ENCODE peak calls at places on chromosomes 3 and 15, in ten cellular contexts. Y, F, Q, K, W, J, H, R, O and E are unnamed samples.

GRCh38 chr15:29756358-29757267 is 65.7 kb downstream of the TJP1 start:
- ATAC-seq in Y (no peak), F (no peak), Q (peak; percentile 59), K (peak; percentile 40), W (peak; percentile 97), J (peak; percentile 36), H (no peak), R (no peak), O (no peak), E (peak; percentile 91)

GRCh38 chr3:40312661-40313226 is 3.2 kb downstream of the EIF1B start:
- ATAC-seq in Y (peak; percentile 57), F (no peak), Q (no peak), K (peak; percentile 6), W (no peak), J (no peak), H (no peak), R (no peak), O (no peak), E (no peak)

GRCh38 chr3:173660645-173661299 is 263.2 kb downstream of the NLGN1 start:
- ATAC-seq in Y (no peak), F (no peak), Q (peak; percentile 93), K (no peak), W (no peak), J (no peak), H (no peak), R (no peak), O (no peak), E (no peak)

GRCh38 chr3:107992976-107993684 is 97.7 kb downstream of the CD47 start:
- ATAC-seq in Y (no peak), F (no peak), Q (peak; percentile 53), K (peak; percentile 51), W (peak; percentile 90), J (peak; percentile 45), H (peak; percentile 33), R (no peak), O (peak; percentile 12), E (peak; percentile 89)

GRCh38 chr3:64114651-64115050 is 91.4 kb upstream of the PSMD6 start:
- ATAC-seq in Y (no peak), F (no peak), Q (no peak), K (no peak), W (no peak), J (no peak), H (no peak), R (no peak), O (no peak), E (no peak)

GRCh38 chr3:44016818-44017217 is 224.9 kb upstream of the TOPAZ1 start:
- ATAC-seq in Y (no peak), F (no peak), Q (no peak), K (no peak), W (no peak), J (no peak), H (no peak), R (no peak), O (no peak), E (no peak)

GRCh38 chr3:193971268-193971751 is 164.6 kb upstream of the HES1 start:
- ATAC-seq in Y (no peak), F (peak; percentile 84), Q (peak; percentile 77), K (no peak), W (no peak), J (peak; percentile 87), H (peak; percentile 76), R (no peak), O (peak; percentile 31), E (peak; percentile 67)

GRCh38 chr3:133283958-133284807 is 115.7 kb upstream of the BFSP2 start:
- ATAC-seq in Y (no peak), F (no peak), Q (no peak), K (peak; percentile 48), W (peak; percentile 44), J (no peak), H (no peak), R (no peak), O (no peak), E (no peak)

GRCh38 chr3:128278761-128279593 is 125.7 kb downstream of the EEFSEC start:
- ATAC-seq in Y (peak; percentile 64), F (no peak), Q (peak; percentile 45), K (peak; percentile 85), W (no peak), J (peak; percentile 32), H (no peak), R (no peak), O (no peak), E (no peak)

GRCh38 chr3:78918361-78919020 is 849.3 kb downstream of the ROBO1 start:
- ATAC-seq in Y (no peak), F (no peak), Q (no peak), K (no peak), W (peak; percentile 44), J (no peak), H (no peak), R (no peak), O (no peak), E (no peak)

GRCh38 chr3:189949580-189949979 is 171.1 kb downstream of the P3H2 start:
- ATAC-seq in Y (no peak), F (no peak), Q (no peak), K (no peak), W (no peak), J (no peak), H (no peak), R (no peak), O (no peak), E (no peak)

GRCh38 chr15:74168673-74169274 is 4.7 kb upstream of the ISLR start:
- ATAC-seq in Y (peak; percentile 28), F (no peak), Q (no peak), K (peak; percentile 22), W (no peak), J (no peak), H (no peak), R (no peak), O (no peak), E (no peak)

GRCh38 chr3:8900065-8900464 is 63.2 kb downstream of the RAD18 start:
- ATAC-seq in Y (no peak), F (no peak), Q (no peak), K (no peak), W (no peak), J (no peak), H (no peak), R (no peak), O (no peak), E (no peak)

GRCh38 chr3:16741890-16742289 is 136.7 kb upstream of the DAZL start:
- ATAC-seq in Y (peak; percentile 100), F (peak; percentile 85), Q (no peak), K (peak; percentile 98), W (peak; percentile 67), J (no peak), H (peak; percentile 83), R (no peak), O (no peak), E (no peak)

GRCh38 chr3:23389089-23389488 is 186.0 kb downstream of the UBE2E2 start:
- ATAC-seq in Y (no peak), F (no peak), Q (no peak), K (no peak), W (peak; percentile 87), J (peak; percentile 95), H (no peak), R (no peak), O (no peak), E (peak; percentile 67)

GRCh38 chr3:129507181-129507831 is 21.1 kb upstream of the RHO start:
- ATAC-seq in Y (peak; percentile 73), F (no peak), Q (peak; percentile 54), K (peak; percentile 75), W (no peak), J (no peak), H (no peak), R (no peak), O (no peak), E (peak; percentile 30)

GRCh38 chr3:50375200-50375931 is 16.0 kb upstream of the TMEM115 start:
- ATAC-seq in Y (no peak), F (no peak), Q (no peak), K (no peak), W (peak; percentile 9), J (no peak), H (peak; percentile 21), R (no peak), O (no peak), E (no peak)

GRCh38 chr3:121431717-121432517 is 113.9 kb downstream of the POLQ start:
- ATAC-seq in Y (no peak), F (peak; percentile 82), Q (peak; percentile 92), K (peak; percentile 57), W (no peak), J (peak; percentile 95), H (peak; percentile 91), R (peak; percentile 94), O (peak; percentile 90), E (no peak)

GRCh38 chr3:128260275-128260674 is 107.0 kb downstream of the EEFSEC start:
- ATAC-seq in Y (no peak), F (no peak), Q (no peak), K (no peak), W (no peak), J (no peak), H (no peak), R (no peak), O (no peak), E (no peak)

GRCh38 chr3:150830094-150830681 is 67.2 kb upstream of the SIAH2 start:
- ATAC-seq in Y (no peak), F (no peak), Q (no peak), K (no peak), W (no peak), J (no peak), H (peak; percentile 61), R (no peak), O (peak; percentile 50), E (no peak)

GRCh38 chr15:84807228-84807627 is 9.9 kb upstream of the ALPK3 start:
- ATAC-seq in Y (no peak), F (no peak), Q (no peak), K (no peak), W (no peak), J (no peak), H (no peak), R (no peak), O (no peak), E (no peak)

GRCh38 chr3:31906182-31906581 is 74.9 kb downstream of the OSBPL10 start:
- ATAC-seq in Y (no peak), F (no peak), Q (no peak), K (no peak), W (peak; percentile 29), J (no peak), H (no peak), R (no peak), O (no peak), E (no peak)

GRCh38 chr15:99211926-99212325 is 37.5 kb downstream of the TTC23 start:
- ATAC-seq in Y (peak; percentile 56), F (no peak), Q (peak; percentile 40), K (peak; percentile 45), W (no peak), J (no peak), H (no peak), R (no peak), O (no peak), E (no peak)

GRCh38 chr3:170057550-170057949 is 19.8 kb downstream of the GPR160 start:
- ATAC-seq in Y (no peak), F (no peak), Q (peak; percentile 50), K (no peak), W (no peak), J (no peak), H (no peak), R (no peak), O (no peak), E (no peak)

GRCh38 chr15:77739591-77740378 is 107.1 kb upstream of the LINGO1 start:
- ATAC-seq in Y (no peak), F (no peak), Q (no peak), K (no peak), W (no peak), J (no peak), H (no peak), R (no peak), O (no peak), E (no peak)

GRCh38 chr3:134059680-134060560 is 30.2 kb upstream of the SLCO2A1 start:
- ATAC-seq in Y (no peak), F (no peak), Q (no peak), K (peak; percentile 59), W (no peak), J (peak; percentile 58), H (no peak), R (no peak), O (no peak), E (no peak)

GRCh38 chr3:121988146-121988545 is 33.9 kb downstream of the ILDR1 start:
- ATAC-seq in Y (no peak), F (peak; percentile 76), Q (no peak), K (no peak), W (no peak), J (no peak), H (peak; percentile 56), R (no peak), O (no peak), E (no peak)

GRCh38 chr15:100125627-100126231 is 216.0 kb downstream of the ADAMTS17 start:
- ATAC-seq in Y (peak; percentile 87), F (no peak), Q (peak; percentile 75), K (peak; percentile 93), W (no peak), J (peak; percentile 14), H (no peak), R (no peak), O (no peak), E (no peak)